ENCODE peak calls at places on chromosomes 2 and 18, in nine cellular contexts. One of them, this sample, is unnamed.

GRCh38 chr2:155310589-155310988 is 612.1 kb downstream of the KCNJ3 start:
- DNase-seq in PC-3: peak
- DNase-seq in HCT116: peak
- DNase-seq in OCI-LY7: peak
- DNase-seq in GM23248: peak
- DNase-seq in GM23338: peak
- DNase-seq in MM.1S: peak
- DNase-seq in neural progenitor cell: peak
- DNase-seq in SK-N-SH: peak
- DNase-seq in this sample: peak

GRCh38 chr18:35122586-35123224 is 81.5 kb downstream of the MAPRE2 start:
- DNase-seq in GM23338: peak
- DNase-seq in SK-N-SH: peak
- DNase-seq in OCI-LY7: no peak
- DNase-seq in neural progenitor cell: peak
- DNase-seq in PC-3: no peak
- DNase-seq in MM.1S: no peak
- DNase-seq in GM23248: no peak
- DNase-seq in HCT116: no peak
- DNase-seq in this sample: peak

GRCh38 chr2:60003076-60003475 is 550.4 kb downstream of the BCL11A start:
- DNase-seq in MM.1S: no peak
- DNase-seq in neural progenitor cell: no peak
- DNase-seq in GM23338: no peak
- DNase-seq in GM23248: no peak
- DNase-seq in SK-N-SH: no peak
- DNase-seq in HCT116: no peak
- DNase-seq in PC-3: no peak
- DNase-seq in OCI-LY7: no peak
- DNase-seq in this sample: no peak

GRCh38 chr2:163558286-163559009 is 177.4 kb downstream of the FIGN start:
- DNase-seq in SK-N-SH: no peak
- DNase-seq in GM23248: no peak
- DNase-seq in GM23338: no peak
- DNase-seq in MM.1S: no peak
- DNase-seq in PC-3: no peak
- DNase-seq in neural progenitor cell: peak
- DNase-seq in OCI-LY7: no peak
- DNase-seq in HCT116: no peak
- DNase-seq in this sample: no peak

GRCh38 chr18:9595197-9595596 is 19.2 kb downstream of the PPP4R1 start:
- DNase-seq in PC-3: no peak
- DNase-seq in MM.1S: no peak
- DNase-seq in neural progenitor cell: no peak
- DNase-seq in GM23248: peak
- DNase-seq in SK-N-SH: no peak
- DNase-seq in HCT116: no peak
- DNase-seq in GM23338: no peak
- DNase-seq in OCI-LY7: no peak
- DNase-seq in this sample: no peak

GRCh38 chr18:54125429-54125828 is 99.0 kb downstream of the MBD2 start:
- DNase-seq in SK-N-SH: no peak
- DNase-seq in GM23248: no peak
- DNase-seq in GM23338: no peak
- DNase-seq in MM.1S: no peak
- DNase-seq in neural progenitor cell: no peak
- DNase-seq in HCT116: no peak
- DNase-seq in PC-3: no peak
- DNase-seq in OCI-LY7: peak
- DNase-seq in this sample: no peak

GRCh38 chr18:58493516-58494253 is 135.2 kb downstream of the ALPK2 start:
- DNase-seq in MM.1S: peak
- DNase-seq in HCT116: peak
- DNase-seq in PC-3: peak
- DNase-seq in SK-N-SH: peak
- DNase-seq in OCI-LY7: peak
- DNase-seq in GM23248: peak
- DNase-seq in GM23338: peak
- DNase-seq in neural progenitor cell: peak
- DNase-seq in this sample: peak

GRCh38 chr18:57648414-57648813 is 26.8 kb upstream of the NARS1 start:
- DNase-seq in GM23338: peak
- DNase-seq in neural progenitor cell: no peak
- DNase-seq in GM23248: no peak
- DNase-seq in OCI-LY7: no peak
- DNase-seq in HCT116: no peak
- DNase-seq in SK-N-SH: no peak
- DNase-seq in PC-3: no peak
- DNase-seq in MM.1S: no peak
- DNase-seq in this sample: no peak

GRCh38 chr2:35081001-35081628 is 1274.5 kb upstream of the CRIM1 start:
- DNase-seq in GM23338: no peak
- DNase-seq in MM.1S: no peak
- DNase-seq in neural progenitor cell: no peak
- DNase-seq in OCI-LY7: no peak
- DNase-seq in HCT116: no peak
- DNase-seq in GM23248: no peak
- DNase-seq in PC-3: peak
- DNase-seq in SK-N-SH: no peak
- DNase-seq in this sample: no peak

GRCh38 chr2:70679244-70679643 is 88.8 kb downstream of the ADD2 start:
- DNase-seq in GM23338: no peak
- DNase-seq in neural progenitor cell: no peak
- DNase-seq in HCT116: no peak
- DNase-seq in MM.1S: no peak
- DNase-seq in PC-3: no peak
- DNase-seq in OCI-LY7: no peak
- DNase-seq in GM23248: peak
- DNase-seq in SK-N-SH: no peak
- DNase-seq in this sample: no peak

GRCh38 chr2:157178865-157179264 is 78.6 kb upstream of the GALNT5 start:
- DNase-seq in OCI-LY7: no peak
- DNase-seq in GM23248: no peak
- DNase-seq in neural progenitor cell: no peak
- DNase-seq in PC-3: no peak
- DNase-seq in GM23338: peak
- DNase-seq in HCT116: no peak
- DNase-seq in MM.1S: no peak
- DNase-seq in SK-N-SH: no peak
- DNase-seq in this sample: no peak

GRCh38 chr2:45119038-45119437 is 109.8 kb upstream of the SIX2 start:
- DNase-seq in HCT116: no peak
- DNase-seq in SK-N-SH: no peak
- DNase-seq in neural progenitor cell: no peak
- DNase-seq in MM.1S: no peak
- DNase-seq in OCI-LY7: no peak
- DNase-seq in GM23248: peak
- DNase-seq in GM23338: no peak
- DNase-seq in PC-3: peak
- DNase-seq in this sample: peak

GRCh38 chr2:171158036-171158789 is 2.5 kb downstream of the TLK1 start:
- DNase-seq in neural progenitor cell: no peak
- DNase-seq in GM23248: no peak
- DNase-seq in MM.1S: no peak
- DNase-seq in SK-N-SH: no peak
- DNase-seq in OCI-LY7: peak
- DNase-seq in HCT116: no peak
- DNase-seq in GM23338: no peak
- DNase-seq in PC-3: peak
- DNase-seq in this sample: no peak

GRCh38 chr2:31319391-31320175 is 85.6 kb downstream of the EHD3 start:
- DNase-seq in PC-3: no peak
- DNase-seq in GM23248: peak
- DNase-seq in HCT116: no peak
- DNase-seq in SK-N-SH: no peak
- DNase-seq in OCI-LY7: peak
- DNase-seq in neural progenitor cell: no peak
- DNase-seq in GM23338: no peak
- DNase-seq in MM.1S: peak
- DNase-seq in this sample: peak

GRCh38 chr2:23330214-23330613 is 54.8 kb upstream of the KLHL29 start:
- DNase-seq in HCT116: no peak
- DNase-seq in SK-N-SH: no peak
- DNase-seq in GM23338: peak
- DNase-seq in neural progenitor cell: peak
- DNase-seq in GM23248: peak
- DNase-seq in MM.1S: peak
- DNase-seq in OCI-LY7: no peak
- DNase-seq in PC-3: peak
- DNase-seq in this sample: peak

GRCh38 chr2:155223781-155224406 is 525.4 kb downstream of the KCNJ3 start:
- DNase-seq in GM23338: peak
- DNase-seq in MM.1S: peak
- DNase-seq in OCI-LY7: peak
- DNase-seq in SK-N-SH: peak
- DNase-seq in HCT116: peak
- DNase-seq in neural progenitor cell: peak
- DNase-seq in PC-3: peak
- DNase-seq in GM23248: peak
- DNase-seq in this sample: peak

GRCh38 chr2:134736167-134736885 is 17.5 kb upstream of the TMEM163 start:
- DNase-seq in OCI-LY7: peak
- DNase-seq in HCT116: peak
- DNase-seq in GM23338: peak
- DNase-seq in PC-3: peak
- DNase-seq in neural progenitor cell: peak
- DNase-seq in GM23248: peak
- DNase-seq in MM.1S: no peak
- DNase-seq in SK-N-SH: no peak
- DNase-seq in this sample: peak

GRCh38 chr2:144515694-144516416 is 4.1 kb downstream of the ZEB2 start:
- DNase-seq in GM23248: peak
- DNase-seq in SK-N-SH: peak
- DNase-seq in GM23338: peak
- DNase-seq in HCT116: no peak
- DNase-seq in MM.1S: no peak
- DNase-seq in neural progenitor cell: peak
- DNase-seq in OCI-LY7: peak
- DNase-seq in PC-3: no peak
- DNase-seq in this sample: peak

GRCh38 chr2:175612280-175612679 is 389.8 kb downstream of the LNPK start:
- DNase-seq in HCT116: no peak
- DNase-seq in SK-N-SH: no peak
- DNase-seq in PC-3: no peak
- DNase-seq in OCI-LY7: no peak
- DNase-seq in GM23338: no peak
- DNase-seq in GM23248: no peak
- DNase-seq in neural progenitor cell: no peak
- DNase-seq in MM.1S: no peak
- DNase-seq in this sample: no peak

GRCh38 chr2:234368861-234369261 is 128.0 kb downstream of the ARL4C start:
- DNase-seq in SK-N-SH: no peak
- DNase-seq in OCI-LY7: no peak
- DNase-seq in neural progenitor cell: peak
- DNase-seq in GM23338: no peak
- DNase-seq in GM23248: peak
- DNase-seq in PC-3: peak
- DNase-seq in HCT116: no peak
- DNase-seq in MM.1S: no peak
- DNase-seq in this sample: peak

GRCh38 chr2:226151157-226151556 is 648.5 kb downstream of the IRS1 start:
- DNase-seq in neural progenitor cell: no peak
- DNase-seq in MM.1S: peak
- DNase-seq in HCT116: no peak
- DNase-seq in GM23248: no peak
- DNase-seq in SK-N-SH: no peak
- DNase-seq in PC-3: no peak
- DNase-seq in OCI-LY7: no peak
- DNase-seq in GM23338: no peak
- DNase-seq in this sample: no peak

GRCh38 chr18:53745228-53745967 is 479.1 kb downstream of the MBD2 start:
- DNase-seq in HCT116: no peak
- DNase-seq in PC-3: peak
- DNase-seq in GM23338: no peak
- DNase-seq in OCI-LY7: no peak
- DNase-seq in SK-N-SH: no peak
- DNase-seq in neural progenitor cell: no peak
- DNase-seq in MM.1S: no peak
- DNase-seq in GM23248: peak
- DNase-seq in this sample: no peak

DNA sequence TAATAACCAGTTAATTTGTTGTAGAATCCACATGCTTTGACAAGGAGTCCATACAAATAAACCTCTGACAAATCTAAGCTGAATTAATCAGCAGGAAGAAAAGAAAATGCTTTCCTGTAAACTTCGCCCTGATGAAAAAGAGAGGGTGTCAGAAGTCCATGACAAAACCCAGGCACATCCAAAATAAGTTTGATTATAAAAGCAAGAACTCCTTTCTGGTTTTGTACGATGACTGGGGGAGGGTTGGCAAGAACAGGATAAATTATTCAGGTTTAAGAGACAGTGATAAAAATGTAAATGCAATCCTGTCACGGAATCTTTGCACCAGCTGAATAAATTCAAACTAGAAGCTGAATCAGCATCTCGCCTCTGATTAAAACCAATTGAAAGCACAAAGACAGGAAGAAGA is 469.2 kb upstream of the TNP1 start:
- DNase-seq in MM.1S: no peak
- DNase-seq in PC-3: no peak
- DNase-seq in SK-N-SH: no peak
- DNase-seq in neural progenitor cell: no peak
- DNase-seq in HCT116: no peak
- DNase-seq in GM23338: no peak
- DNase-seq in GM23248: no peak
- DNase-seq in OCI-LY7: no peak
- DNase-seq in this sample: no peak
- TF ChIP-seq EZH2phosphoT487 in MM.1S: no peak
- TF ChIP-seq EZH2phosphoT487 in PC-3: no peak
- TF ChIP-seq EZH2phosphoT487 in SK-N-SH: no peak
- TF ChIP-seq EZH2phosphoT487 in neural progenitor cell: no peak
- TF ChIP-seq EZH2phosphoT487 in HCT116: no peak
- TF ChIP-seq EZH2phosphoT487 in GM23338: no peak
- TF ChIP-seq EZH2phosphoT487 in GM23248: no peak
- TF ChIP-seq EZH2phosphoT487 in OCI-LY7: no peak
- TF ChIP-seq EZH2phosphoT487 in this sample: no peak

GRCh38 chr2:225100269-225100668 is 58.0 kb upstream of the DOCK10 start:
- DNase-seq in SK-N-SH: no peak
- DNase-seq in GM23338: peak
- DNase-seq in PC-3: peak
- DNase-seq in GM23248: peak
- DNase-seq in OCI-LY7: no peak
- DNase-seq in HCT116: no peak
- DNase-seq in MM.1S: no peak
- DNase-seq in neural progenitor cell: no peak
- DNase-seq in this sample: no peak
- H3K4me3 ChIP-seq in SK-N-SH: no peak
- H3K4me3 ChIP-seq in GM23338: no peak
- H3K4me3 ChIP-seq in PC-3: peak
- H3K4me3 ChIP-seq in GM23248: peak
- H3K4me3 ChIP-seq in OCI-LY7: no peak
- H3K4me3 ChIP-seq in HCT116: no peak
- H3K4me3 ChIP-seq in MM.1S: no peak
- H3K4me3 ChIP-seq in neural progenitor cell: no peak
- H3K4me3 ChIP-seq in this sample: no peak

GRCh38 chr2:135875491-135876065 is 665 bp downstream of the MCM6 start:
- DNase-seq in PC-3: peak
- DNase-seq in neural progenitor cell: peak
- DNase-seq in MM.1S: peak
- DNase-seq in GM23338: peak
- DNase-seq in OCI-LY7: peak
- DNase-seq in SK-N-SH: peak
- DNase-seq in GM23248: peak
- DNase-seq in HCT116: no peak
- DNase-seq in this sample: peak
- TF ChIP-seq EZH2phosphoT487 in PC-3: no peak
- TF ChIP-seq EZH2phosphoT487 in neural progenitor cell: no peak
- TF ChIP-seq EZH2phosphoT487 in MM.1S: no peak
- TF ChIP-seq EZH2phosphoT487 in GM23338: no peak
- TF ChIP-seq EZH2phosphoT487 in OCI-LY7: no peak
- TF ChIP-seq EZH2phosphoT487 in SK-N-SH: no peak
- TF ChIP-seq EZH2phosphoT487 in GM23248: no peak
- TF ChIP-seq EZH2phosphoT487 in HCT116: no peak
- TF ChIP-seq EZH2phosphoT487 in this sample: no peak

GRCh38 chr2:239275037-239275685 is 125.7 kb downstream of the HDAC4 start:
- DNase-seq in HCT116: peak
- DNase-seq in OCI-LY7: no peak
- DNase-seq in SK-N-SH: peak
- DNase-seq in neural progenitor cell: no peak
- DNase-seq in PC-3: peak
- DNase-seq in GM23338: no peak
- DNase-seq in GM23248: peak
- DNase-seq in MM.1S: no peak
- DNase-seq in this sample: peak
- H3K4me3 ChIP-seq in HCT116: peak
- H3K4me3 ChIP-seq in OCI-LY7: no peak
- H3K4me3 ChIP-seq in SK-N-SH: peak
- H3K4me3 ChIP-seq in neural progenitor cell: no peak
- H3K4me3 ChIP-seq in PC-3: peak
- H3K4me3 ChIP-seq in GM23338: no peak
- H3K4me3 ChIP-seq in GM23248: peak
- H3K4me3 ChIP-seq in MM.1S: no peak
- H3K4me3 ChIP-seq in this sample: no peak